ENCODE peak calls at places on chromosomes 16 and 17, in five cellular contexts. One of them, this sample, is unnamed. For H3K9me2, the result is how much of the 10 kb centered on the place peaks cover.

GRCh38 chr16:67199011-67199807 is at the start of gene ELMO3:
- DNase-seq in PC-3: no peak
- DNase-seq in GM23338: peak
- DNase-seq in Karpas-422: no peak
- DNase-seq in OCI-LY7: no peak
- DNase-seq in this sample: peak

GRCh38 chr16:11799509-11800384 is 2.7 kb upstream of the ZC3H7A start:
- DNase-seq in GM23338: no peak
- DNase-seq in PC-3: no peak
- DNase-seq in OCI-LY7: peak
- DNase-seq in Karpas-422: no peak
- DNase-seq in this sample: no peak

GRCh38 chr17:79152636-79153035 is 78.0 kb downstream of the ENGASE start:
- DNase-seq in Karpas-422: no peak
- DNase-seq in GM23338: no peak
- DNase-seq in PC-3: no peak
- DNase-seq in OCI-LY7: no peak
- DNase-seq in this sample: no peak

GRCh38 chr17:29563816-29564215 is 3.0 kb downstream of the ABHD15 start:
- DNase-seq in GM23338: no peak
- DNase-seq in OCI-LY7: peak
- DNase-seq in Karpas-422: peak
- DNase-seq in PC-3: no peak
- DNase-seq in this sample: no peak

GRCh38 chr16:3879887-3880564 is 487 bp downstream of the CREBBP start:
- DNase-seq in GM23338: peak
- DNase-seq in PC-3: peak
- DNase-seq in Karpas-422: peak
- DNase-seq in OCI-LY7: peak
- DNase-seq in this sample: peak

GRCh38 chr17:9971991-9972390 is 66.9 kb upstream of the RCVRN start:
- DNase-seq in PC-3: peak
- DNase-seq in OCI-LY7: no peak
- DNase-seq in Karpas-422: no peak
- DNase-seq in GM23338: no peak
- DNase-seq in this sample: peak

GRCh38 chr16:79651363-79651762 is 50.8 kb upstream of the MAF start:
- DNase-seq in Karpas-422: no peak
- DNase-seq in PC-3: no peak
- DNase-seq in GM23338: no peak
- DNase-seq in OCI-LY7: no peak
- DNase-seq in this sample: peak

GRCh38 chr17:27319536-27320221 is 25.8 kb downstream of the WSB1 start:
- DNase-seq in PC-3: no peak
- DNase-seq in Karpas-422: no peak
- DNase-seq in OCI-LY7: no peak
- DNase-seq in GM23338: no peak
- DNase-seq in this sample: peak

GRCh38 chr17:82118178-82118814 is 20.3 kb upstream of the FASN start:
- DNase-seq in GM23338: no peak
- DNase-seq in OCI-LY7: no peak
- DNase-seq in PC-3: no peak
- DNase-seq in Karpas-422: no peak
- DNase-seq in this sample: no peak

GRCh38 chr16:20388854-20389253 is 15.7 kb downstream of the PDILT start:
- DNase-seq in Karpas-422: no peak
- DNase-seq in GM23338: no peak
- DNase-seq in OCI-LY7: no peak
- DNase-seq in PC-3: no peak
- DNase-seq in this sample: no peak

GRCh38 chr17:67994827-67995567 is 1.3 kb downstream of the C17orf58 start:
- DNase-seq in GM23338: no peak
- DNase-seq in Karpas-422: no peak
- DNase-seq in PC-3: peak
- DNase-seq in OCI-LY7: peak
- DNase-seq in this sample: peak

GRCh38 chr16:56269824-56270684 is 78.8 kb downstream of the GNAO1 start:
- DNase-seq in PC-3: no peak
- DNase-seq in OCI-LY7: no peak
- DNase-seq in Karpas-422: no peak
- DNase-seq in GM23338: peak
- DNase-seq in this sample: peak

GRCh38 chr16:65318138-65318537 is 196.3 kb upstream of the CDH11 start:
- DNase-seq in OCI-LY7: no peak
- DNase-seq in GM23338: peak
- DNase-seq in Karpas-422: no peak
- DNase-seq in PC-3: no peak
- DNase-seq in this sample: no peak

GRCh38 chr16:31461921-31462804 is 2.9 kb downstream of the ARMC5 start:
- DNase-seq in OCI-LY7: no peak
- DNase-seq in PC-3: no peak
- DNase-seq in Karpas-422: no peak
- DNase-seq in GM23338: no peak
- DNase-seq in this sample: no peak
- H3K9me2 ChIP-seq in OCI-LY7: under half
- H3K9me2 ChIP-seq in PC-3: under half
- H3K9me2 ChIP-seq in Karpas-422: under half
- H3K9me2 ChIP-seq in GM23338: under half
- H3K9me2 ChIP-seq in this sample: under half

GRCh38 chr17:56756536-56756935 is 77.2 kb downstream of the C17orf67 start:
- DNase-seq in OCI-LY7: no peak
- DNase-seq in GM23338: no peak
- DNase-seq in Karpas-422: no peak
- DNase-seq in PC-3: peak
- DNase-seq in this sample: peak
- H3K9me2 ChIP-seq in OCI-LY7: under half
- H3K9me2 ChIP-seq in GM23338: under half
- H3K9me2 ChIP-seq in Karpas-422: under half
- H3K9me2 ChIP-seq in PC-3: under half
- H3K9me2 ChIP-seq in this sample: under half

GRCh38 chr17:56045907-56046306 is 107.4 kb upstream of the ANKFN1 start:
- DNase-seq in GM23338: peak
- DNase-seq in OCI-LY7: no peak
- DNase-seq in Karpas-422: no peak
- DNase-seq in PC-3: no peak
- DNase-seq in this sample: no peak

DNA sequence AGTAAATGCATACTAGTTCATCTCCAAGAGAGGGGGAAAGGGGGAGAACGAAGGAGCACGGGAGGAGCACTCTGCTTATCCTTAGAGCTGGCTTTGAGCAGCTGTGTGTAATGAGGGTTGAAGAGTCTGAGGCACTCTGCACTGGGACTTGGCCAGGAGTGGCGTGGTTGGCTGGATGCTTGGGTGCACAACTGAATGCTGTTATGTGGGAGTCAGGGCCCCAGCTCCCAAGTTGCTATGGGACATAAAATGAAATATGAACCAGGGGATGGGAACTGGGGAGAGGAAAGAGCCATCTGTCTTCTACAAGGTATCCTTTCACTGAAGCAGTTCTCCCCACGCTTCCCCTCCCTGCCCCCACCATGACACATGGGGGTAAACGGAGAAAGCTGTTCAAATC is 106.0 kb upstream of the ANKFN1 start:
- DNase-seq in PC-3: no peak
- DNase-seq in OCI-LY7: no peak
- DNase-seq in Karpas-422: no peak
- DNase-seq in GM23338: no peak
- DNase-seq in this sample: no peak
- H3K9me2 ChIP-seq in PC-3: under half
- H3K9me2 ChIP-seq in OCI-LY7: under half
- H3K9me2 ChIP-seq in Karpas-422: under half
- H3K9me2 ChIP-seq in GM23338: under half
- H3K9me2 ChIP-seq in this sample: under half

GRCh38 chr16:2198283-2198682 is 1.9 kb upstream of the CASKIN1 start:
- DNase-seq in GM23338: no peak
- DNase-seq in Karpas-422: no peak
- DNase-seq in OCI-LY7: no peak
- DNase-seq in PC-3: no peak
- DNase-seq in this sample: no peak
- H3K9me2 ChIP-seq in GM23338: under half
- H3K9me2 ChIP-seq in Karpas-422: under half
- H3K9me2 ChIP-seq in OCI-LY7: under half
- H3K9me2 ChIP-seq in PC-3: under half
- H3K9me2 ChIP-seq in this sample: under half

GRCh38 chr17:76307299-76307965 is 644 bp downstream of the QRICH2 start:
- DNase-seq in GM23338: no peak
- DNase-seq in OCI-LY7: no peak
- DNase-seq in Karpas-422: no peak
- DNase-seq in PC-3: no peak
- DNase-seq in this sample: no peak
- H3K9me2 ChIP-seq in GM23338: under half
- H3K9me2 ChIP-seq in OCI-LY7: under half
- H3K9me2 ChIP-seq in Karpas-422: under half
- H3K9me2 ChIP-seq in PC-3: under half
- H3K9me2 ChIP-seq in this sample: under half

GRCh38 chr17:57331423-57331822 is 75.1 kb downstream of the MSI2 start:
- DNase-seq in PC-3: no peak
- DNase-seq in GM23338: no peak
- DNase-seq in OCI-LY7: no peak
- DNase-seq in Karpas-422: no peak
- DNase-seq in this sample: no peak

GRCh38 chr17:57328109-57328882 is 72.0 kb downstream of the MSI2 start:
- DNase-seq in Karpas-422: peak
- DNase-seq in GM23338: no peak
- DNase-seq in OCI-LY7: no peak
- DNase-seq in PC-3: no peak
- DNase-seq in this sample: no peak

GRCh38 chr17:57330587-57330986 is 74.3 kb downstream of the MSI2 start:
- DNase-seq in PC-3: no peak
- DNase-seq in GM23338: no peak
- DNase-seq in Karpas-422: no peak
- DNase-seq in OCI-LY7: no peak
- DNase-seq in this sample: no peak

GRCh38 chr17:57327176-57327970 is 71.0 kb downstream of the MSI2 start:
- DNase-seq in Karpas-422: no peak
- DNase-seq in OCI-LY7: no peak
- DNase-seq in PC-3: no peak
- DNase-seq in GM23338: no peak
- DNase-seq in this sample: no peak

GRCh38 chr17:57329380-57330214 is 73.3 kb downstream of the MSI2 start:
- DNase-seq in PC-3: no peak
- DNase-seq in OCI-LY7: no peak
- DNase-seq in Karpas-422: no peak
- DNase-seq in GM23338: no peak
- DNase-seq in this sample: no peak
- H3K9me2 ChIP-seq in PC-3: under half
- H3K9me2 ChIP-seq in OCI-LY7: under half
- H3K9me2 ChIP-seq in Karpas-422: under half
- H3K9me2 ChIP-seq in GM23338: under half
- H3K9me2 ChIP-seq in this sample: under half

GRCh38 chr17:49381033-49381432 is 19.0 kb upstream of the ZNF652 start:
- DNase-seq in PC-3: no peak
- DNase-seq in Karpas-422: no peak
- DNase-seq in GM23338: no peak
- DNase-seq in OCI-LY7: no peak
- DNase-seq in this sample: no peak
- H3K9me2 ChIP-seq in PC-3: under half
- H3K9me2 ChIP-seq in Karpas-422: under half
- H3K9me2 ChIP-seq in GM23338: under half
- H3K9me2 ChIP-seq in OCI-LY7: under half
- H3K9me2 ChIP-seq in this sample: under half

GRCh38 chr16:50711040-50711439 is 17.6 kb downstream of the NOD2 start:
- DNase-seq in Karpas-422: no peak
- DNase-seq in OCI-LY7: no peak
- DNase-seq in GM23338: no peak
- DNase-seq in PC-3: no peak
- DNase-seq in this sample: no peak
- H3K9me2 ChIP-seq in Karpas-422: under half
- H3K9me2 ChIP-seq in OCI-LY7: under half
- H3K9me2 ChIP-seq in GM23338: under half
- H3K9me2 ChIP-seq in PC-3: under half
- H3K9me2 ChIP-seq in this sample: under half